ENCODE peak calls at places on chromosomes 3 and 15, in eight cellular contexts. V is activated effector memory CD4-positive, alpha-beta T cell treated with anti-CD3 and anti-CD28 coated beads, Interleukin-2, amount 50 U/mL, for 16 hours; A is activated naive CD4-positive, alpha-beta T cell; C is ACHN; G is amygdala; Y is T-helper 1 cell; S is GM12891; O is bronchial epithelial cell. Q is an unnamed sample.

GRCh38 chr3:159029306-159030026 is 227.6 kb downstream of the MFSD1 start:
- DNase-seq in V (no peak), A (no peak), C (no peak), G (no peak), Y (no peak), S (no peak), O (no peak), Q (no peak)

GRCh38 chr15:79516646-79517045 is 84.5 kb downstream of the MINAR1 start:
- DNase-seq in V (no peak), A (no peak), C (no peak), G (no peak), Y (no peak), S (no peak), O (no peak), Q (no peak)

GRCh38 chr3:98039322-98040024 is 4.4 kb upstream of the GABRR3 start:
- DNase-seq in V (peak; percentile 84), A (peak; percentile 38), C (peak; percentile 75), G (peak; percentile 82), Y (peak; percentile 56), S (peak; percentile 2), O (peak; percentile 84), Q (peak; percentile 9)

GRCh38 chr3:59248976-59249375 is 199.2 kb upstream of the CFAP20DC start:
- DNase-seq in V (no peak), A (no peak), C (no peak), G (peak; percentile 60), Y (no peak), S (no peak), O (no peak), Q (no peak)

GRCh38 chr3:65582012-65582717 is 456.6 kb downstream of the MAGI1 start:
- DNase-seq in V (no peak), A (no peak), C (no peak), G (no peak), Y (no peak), S (no peak), O (peak; percentile 70), Q (no peak)

GRCh38 chr3:57421336-57421735 is 122.8 kb downstream of the DNAH12 start:
- DNase-seq in V (no peak), A (no peak), C (no peak), G (no peak), Y (no peak), S (no peak), O (no peak), Q (no peak)

GRCh38 chr15:72042865-72043264 is 75.1 kb downstream of the MYO9A start:
- DNase-seq in V (no peak), A (no peak), C (no peak), G (no peak), Y (no peak), S (no peak), O (no peak), Q (no peak)

GRCh38 chr15:84752195-84752594 is 3.8 kb downstream of the ZNF592 start:
- DNase-seq in V (no peak), A (no peak), C (peak; percentile 18), G (no peak), Y (no peak), S (no peak), O (no peak), Q (no peak)

Q was measured in GM18507.